ENCODE peak calls at places on chromosome 13, in five cellular contexts. Q, S, Z, C and M are unnamed samples. For H3K9me3, the result is how much of the 10 kb centered on the place peaks cover.

GRCh38 chr13:44141213-44141724 is 232.4 kb upstream of the SERP2 start:
- DNase-seq in C (no peak), S (no peak), Z (no peak), Q (no peak), M (no peak)

GRCh38 chr13:43303040-43303729 is 279.8 kb downstream of the DNAJC15 start:
- DNase-seq in C (no peak), Q (peak), S (peak), Z (no peak), M (no peak)

GRCh38 chr13:97353927-97354326 is 80.0 kb upstream of the RAP2A start:
- DNase-seq in S (no peak), Z (no peak), Q (no peak), C (no peak), M (no peak)

GRCh38 chr13:46797468-46798237 is 692 bp upstream of the ESD start:
- DNase-seq in Z (no peak), S (no peak), Q (no peak), C (no peak), M (no peak)

GRCh38 chr13:64675256-64675892 is 2554.8 kb downstream of the PCDH9 start:
- DNase-seq in Q (no peak), S (no peak), Z (no peak), C (no peak), M (no peak)

GRCh38 chr13:30774214-30774730 is 38.9 kb downstream of the ALOX5AP start:
- DNase-seq in C (no peak), Z (no peak), S (no peak), Q (no peak), M (no peak)

GRCh38 chr13:37039908-37040307 is 19.6 kb downstream of the SUPT20H start:
- DNase-seq in C (no peak), S (no peak), Z (no peak), Q (no peak), M (no peak)

GRCh38 chr13:25170554-25171107 is 1.5 kb downstream of the AMER2 start:
- DNase-seq in S (no peak), Z (no peak), C (no peak), Q (no peak), M (no peak)

GRCh38 chr13:89554801-89555200 is 1792.7 kb upstream of the MIR17HG start:
- DNase-seq in C (no peak), Z (no peak), S (no peak), Q (no peak), M (no peak)

GRCh38 chr13:73765651-73766384 is 368.4 kb downstream of the KLF12 start:
- DNase-seq in Q (peak), S (peak), Z (no peak), C (no peak), M (no peak)

GRCh38 chr13:43331676-43332075 is 308.3 kb downstream of the DNAJC15 start:
- DNase-seq in Q (no peak), S (no peak), C (no peak), Z (no peak), M (no peak)

GRCh38 chr13:88601949-88602348 is 930.8 kb downstream of the SLITRK5 start:
- DNase-seq in Z (no peak), S (no peak), Q (no peak), C (no peak), M (no peak)

GRCh38 chr13:50650936-50651638 is 192.4 kb downstream of the DLEU7 start:
- DNase-seq in Z (no peak), Q (no peak), S (peak), C (no peak), M (peak)

GRCh38 chr13:71879129-71879535 is 12.1 kb upstream of the DACH1 start:
- DNase-seq in S (peak), C (no peak), Z (peak), Q (no peak), M (no peak)

GRCh38 chr13:30107536-30108136 is 199.7 kb downstream of the KATNAL1 start:
- DNase-seq in S (no peak), C (no peak), Q (peak), Z (no peak), M (no peak)

GRCh38 chr13:77891486-77891885 is 27.1 kb downstream of the EDNRB start:
- DNase-seq in Q (no peak), C (no peak), S (no peak), Z (no peak), M (no peak)

GRCh38 chr13:99403458-99403971 is 96.3 kb upstream of the GPR183 start:
- DNase-seq in S (no peak), Q (peak), C (no peak), Z (no peak), M (no peak)

GRCh38 chr13:110663491-110663890 is 42.4 kb downstream of the CARS2 start:
- DNase-seq in Q (no peak), C (no peak), S (no peak), Z (no peak), M (no peak)

GRCh38 chr13:71609271-71609670 is 257.7 kb downstream of the DACH1 start:
- DNase-seq in Q (no peak), Z (no peak), C (no peak), S (no peak), M (no peak)

GRCh38 chr13:26983533-26984315 is 187.9 kb downstream of the USP12 start:
- DNase-seq in S (no peak), Z (no peak), C (no peak), Q (no peak), M (no peak)

GRCh38 chr13:108534728-108535127 is 94.7 kb upstream of the MYO16 start:
- DNase-seq in S (no peak), Z (no peak), C (no peak), Q (no peak), M (no peak)

GRCh38 chr13:111503376-111503775 is 182.9 kb downstream of the TEX29 start:
- DNase-seq in Q (no peak), C (no peak), S (no peak), Z (no peak), M (no peak)

GRCh38 chr13:85261757-85262346 is 537.4 kb downstream of the SLITRK6 start:
- DNase-seq in C (no peak), Q (no peak), S (peak), Z (no peak), M (no peak)

GRCh38 chr13:85408415-85408814 is 390.8 kb downstream of the SLITRK6 start:
- DNase-seq in Q (no peak), Z (no peak), C (no peak), S (no peak), M (no peak)

GRCh38 chr13:83752141-83752540 is 130.1 kb downstream of the SLITRK1 start:
- DNase-seq in Z (no peak), C (no peak), S (no peak), Q (no peak), M (no peak)
- H3K9me3 ChIP-seq in Z (under half), C (under half), S (under half), Q (under half), M (under half)

DNA sequence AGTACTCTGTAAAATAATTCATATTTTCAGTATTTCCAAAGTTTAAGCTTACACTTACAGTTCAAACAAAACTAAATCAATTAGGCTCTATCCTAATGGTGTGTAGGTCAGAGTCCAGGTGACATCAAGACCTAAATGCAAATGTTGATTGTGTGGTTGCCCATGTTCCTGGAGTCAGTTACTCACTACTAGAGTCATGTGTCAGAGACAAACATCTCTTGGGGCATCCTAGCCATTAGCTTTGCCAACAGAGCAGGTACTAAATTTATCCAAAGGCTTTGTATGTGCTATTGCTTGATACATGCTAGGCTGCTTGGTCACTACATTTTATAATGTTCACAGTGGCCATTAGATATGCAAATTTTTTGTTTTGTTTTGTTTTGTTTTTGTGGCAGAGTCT is 11.7 kb downstream of the SPRY2 start:
- DNase-seq in C (no peak), S (no peak), Q (no peak), Z (no peak), M (no peak)
- TF ChIP-seq POLR2AphosphoS5 in C (no peak), S (no peak), Q (no peak), Z (no peak), M (no peak)

DNA sequence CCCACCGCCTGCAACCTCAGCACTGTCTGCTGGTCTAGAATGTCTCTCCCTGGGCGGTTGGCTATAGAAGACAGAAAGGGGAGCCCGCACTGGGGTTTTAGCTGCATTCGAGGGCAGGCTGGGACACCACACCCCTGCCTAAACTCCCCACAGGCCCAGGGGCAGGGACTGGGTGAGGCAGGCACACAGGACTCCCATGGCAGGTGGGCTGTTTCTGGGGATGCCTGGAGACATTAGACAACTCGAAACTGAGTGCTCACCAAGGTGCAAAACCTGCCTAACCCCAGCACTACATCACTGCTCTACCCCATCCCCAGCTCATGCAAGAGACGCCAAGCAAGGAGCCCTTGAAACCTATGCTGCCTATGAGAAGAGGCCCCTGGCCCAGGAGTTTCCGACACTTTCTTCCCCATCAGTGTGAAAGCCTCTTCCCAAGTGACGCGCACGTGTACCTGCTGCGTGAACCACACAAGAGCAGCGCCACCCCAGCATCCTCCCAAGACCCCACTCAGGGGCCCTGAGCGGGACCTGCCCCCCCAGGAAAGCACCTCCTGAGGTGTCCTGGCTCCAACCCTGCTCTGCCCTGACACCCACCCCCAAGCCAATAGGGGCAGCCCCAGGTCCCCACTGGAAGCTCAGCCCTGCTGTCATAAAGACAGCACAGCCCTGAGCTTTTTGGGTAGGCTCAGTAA is 121.2 kb downstream of the TUBA3C start:
- DNase-seq in Q (no peak), C (no peak), S (no peak), Z (no peak), M (no peak)
- H3K9me3 ChIP-seq in Q (under half), C (under half), S (under half), Z (under half), M (under half)

DNA sequence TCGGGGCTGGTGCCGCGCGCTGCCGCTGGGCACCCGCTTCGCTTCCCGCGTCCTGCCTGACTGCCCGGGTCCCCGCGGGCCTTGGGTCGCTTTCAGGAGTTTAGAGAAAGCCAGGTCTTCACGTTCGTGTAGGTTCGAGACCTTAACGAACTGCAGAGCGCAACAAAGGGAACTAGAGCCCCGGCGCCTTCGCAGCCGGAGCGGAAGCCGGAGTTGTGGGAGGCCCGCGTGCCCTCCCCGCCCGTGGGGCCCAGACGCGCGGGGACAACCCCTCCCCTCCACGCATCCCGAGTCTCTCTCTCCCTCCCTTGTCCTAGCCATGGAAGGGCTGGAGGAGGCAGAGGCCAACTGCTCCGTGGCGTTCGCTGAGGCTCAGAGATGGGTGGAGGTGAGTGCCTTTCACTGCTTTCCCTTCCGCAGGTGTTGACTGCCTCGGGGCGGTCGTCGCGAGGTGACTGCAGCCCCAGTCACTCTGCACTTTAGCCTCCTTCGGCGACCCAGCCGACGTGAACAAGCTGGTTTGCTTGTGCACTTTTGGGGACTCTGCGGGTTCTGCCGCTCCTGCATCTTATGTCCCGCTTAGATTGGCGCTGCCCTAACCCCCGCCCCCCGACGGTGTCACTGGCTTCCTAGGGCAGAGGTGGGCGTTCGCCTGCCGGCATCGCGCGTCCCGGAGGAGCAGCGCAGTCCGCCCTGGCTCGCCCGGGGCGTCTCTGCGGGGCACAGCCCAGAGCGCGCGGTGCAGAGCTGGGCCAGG is 387 bp downstream of the LMO7 start:
- DNase-seq in Z (no peak), Q (peak), S (peak), C (no peak), M (no peak)
- TF ChIP-seq POLR2AphosphoS5 in Z (no peak), Q (peak), S (peak), C (no peak), M (peak)

GRCh38 chr13:48068952-48069351 is 26.0 kb downstream of the MED4 start:
- DNase-seq in C (no peak), S (no peak), Q (no peak), Z (no peak), M (no peak)

GRCh38 chr13:48070942-48071341 is 24.0 kb downstream of the MED4 start:
- DNase-seq in S (no peak), Q (no peak), Z (no peak), C (no peak), M (no peak)

GRCh38 chr13:48068036-48068435 is 26.9 kb downstream of the MED4 start:
- DNase-seq in C (no peak), S (no peak), Q (no peak), Z (no peak), M (no peak)

GRCh38 chr13:48072304-48072703 is 22.6 kb downstream of the MED4 start:
- DNase-seq in C (no peak), Q (no peak), S (no peak), Z (no peak), M (no peak)

GRCh38 chr13:48069573-48069972 is 25.3 kb downstream of the MED4 start:
- DNase-seq in S (no peak), C (no peak), Z (no peak), Q (no peak), M (no peak)
- H3K9me3 ChIP-seq in S (under half), C (under half), Z (under half), Q (under half), M (under half)

DNA sequence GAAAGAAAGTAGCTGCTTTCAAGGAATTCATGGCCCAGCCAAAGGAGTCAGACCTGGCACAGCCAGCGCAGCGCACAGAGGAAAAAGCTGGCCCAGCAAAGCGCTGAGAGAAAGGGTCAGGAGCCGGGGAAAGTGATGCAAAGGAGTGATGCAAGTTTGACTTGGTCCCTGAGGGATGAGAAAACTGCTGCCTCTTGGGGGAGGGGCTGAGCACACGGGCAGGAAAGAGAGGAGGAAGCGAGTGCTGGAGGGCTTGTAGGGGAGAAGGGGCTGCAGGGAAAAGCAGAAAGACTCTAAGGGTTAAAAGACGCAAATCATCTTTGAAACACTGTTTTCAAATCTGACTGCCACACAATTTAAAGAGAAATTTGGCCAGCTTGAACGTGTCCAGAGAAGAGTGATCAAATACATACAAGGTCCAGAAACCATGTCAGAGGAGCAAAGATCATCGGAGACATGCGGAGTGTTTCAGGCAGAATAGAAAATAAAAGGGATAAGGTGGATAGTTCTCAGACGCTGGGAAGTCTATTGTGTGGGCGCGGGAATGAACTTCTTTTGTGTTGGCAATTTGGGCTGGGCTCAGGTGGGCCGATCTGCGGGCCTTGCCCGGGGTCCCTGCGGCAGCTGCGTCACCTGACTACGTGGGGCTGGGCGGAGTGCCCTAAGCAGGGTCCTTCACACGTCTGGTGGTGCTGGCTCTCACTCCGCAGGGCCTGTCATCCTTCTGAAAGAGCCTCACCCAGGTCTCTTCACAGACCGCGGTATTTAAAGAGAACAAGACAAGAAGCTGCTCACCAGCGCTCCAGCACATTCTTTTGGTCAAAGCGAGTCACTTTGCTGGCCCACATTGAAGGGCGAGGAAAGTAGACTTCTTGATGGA is 18.1 kb downstream of the N4BP2L1 start:
- DNase-seq in S (peak), C (no peak), Z (no peak), Q (no peak), M (no peak)
- TF ChIP-seq POLR2AphosphoS5 in S (no peak), C (no peak), Z (no peak), Q (no peak), M (peak)

DNA sequence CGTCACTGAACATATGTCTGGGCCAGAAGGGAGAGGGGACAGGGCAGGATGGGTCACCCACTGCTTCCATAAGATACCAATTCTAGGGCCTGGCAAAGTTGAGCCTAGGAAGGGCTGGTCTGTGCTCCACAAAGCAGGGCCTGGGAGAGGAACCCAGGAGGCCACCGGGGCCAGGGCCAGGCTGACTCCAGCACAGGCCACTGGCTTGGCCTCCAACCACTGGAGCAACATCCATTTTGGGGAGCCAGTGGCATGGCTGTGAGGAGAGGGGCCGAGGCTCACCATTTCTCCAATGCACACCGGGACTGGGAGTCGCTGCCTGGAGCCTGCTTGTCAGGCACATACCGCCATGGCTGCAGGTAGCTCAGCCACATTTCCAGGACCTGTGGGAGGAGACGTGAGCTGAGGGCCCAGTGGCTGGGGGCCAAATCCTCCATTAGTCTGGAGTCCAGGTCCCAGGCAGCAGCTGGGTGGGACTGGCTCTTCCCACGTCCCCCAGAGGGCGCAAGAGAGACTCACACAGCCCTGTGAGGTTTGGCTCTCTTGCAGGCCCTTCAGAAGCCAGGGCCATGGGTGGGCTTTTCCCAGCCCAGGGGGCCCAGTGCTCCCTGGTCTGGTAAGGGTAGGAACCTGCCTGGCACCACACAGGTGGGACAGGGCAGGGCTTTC is 27.7 kb downstream of the TUBA3C start:
- DNase-seq in C (no peak), S (no peak), Q (no peak), Z (no peak), M (no peak)
- H3K9me3 ChIP-seq in C (under half), S (under half), Q (under half), Z (under half), M (under half)

DNA sequence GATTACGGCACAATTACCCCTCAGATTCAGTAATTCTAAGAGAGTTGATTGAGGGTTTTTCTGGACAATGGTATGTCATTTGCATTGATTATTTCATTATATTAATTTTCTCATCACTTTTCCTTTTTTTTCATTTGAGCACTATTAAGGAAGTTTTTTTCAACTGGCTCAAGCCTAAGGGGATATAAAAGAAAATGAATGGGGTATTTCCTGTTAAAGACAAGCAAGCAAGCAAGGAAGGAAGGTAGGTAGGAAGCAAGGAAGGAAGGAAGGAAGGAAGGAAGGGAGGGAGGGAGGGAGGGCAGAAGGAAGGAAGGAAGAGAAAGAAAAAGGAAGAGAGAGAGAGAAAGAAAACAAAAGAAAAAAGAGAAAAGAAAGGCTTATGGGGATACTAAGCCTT is 620.3 kb downstream of the DIAPH3 start:
- DNase-seq in Q (no peak), S (no peak), C (no peak), Z (no peak), M (no peak)
- TF ChIP-seq POLR2AphosphoS5 in Q (no peak), S (no peak), C (no peak), Z (no peak), M (no peak)

GRCh38 chr13:20291037-20291436 is 58.9 kb upstream of the GJB6 start:
- DNase-seq in Z (no peak), Q (peak), S (no peak), C (no peak), M (no peak)

GRCh38 chr13:20287976-20288375 is 55.9 kb upstream of the GJB6 start:
- DNase-seq in S (no peak), Q (no peak), Z (no peak), C (no peak), M (no peak)

GRCh38 chr13:20288561-20288960 is 56.4 kb upstream of the GJB6 start:
- DNase-seq in Q (no peak), C (no peak), Z (no peak), S (no peak), M (no peak)

GRCh38 chr13:20285530-20285929 is 53.4 kb upstream of the GJB6 start:
- DNase-seq in C (no peak), Z (no peak), Q (no peak), S (no peak), M (no peak)
- H3K9me3 ChIP-seq in C (under half), Z (under half), Q (under half), S (under half), M (under half)

GRCh38 chr13:45333973-45334922 is 6.7 kb downstream of the TPT1 start:
- DNase-seq in C (no peak), Z (no peak), Q (no peak), S (peak), M (no peak)
- TF ChIP-seq POLR2AphosphoS5 in C (peak), Z (peak), Q (no peak), S (peak), M (no peak)